ENCODE peak calls at places on chromosomes 11 and 22, in six cellular contexts. D, Z, W, V, K and N are unnamed samples.

GRCh38 chr22:33807465-33807864 is 112.8 kb downstream of the LARGE1 start:
- DNase-seq in K (peak), W (no peak), D (no peak), V (no peak), Z (no peak), N (no peak)

GRCh38 chr11:31199403-31199802 is 170.1 kb downstream of the DCDC1 start:
- DNase-seq in Z (no peak), D (no peak), W (no peak), K (no peak), V (no peak), N (no peak)

GRCh38 chr11:66568124-66568916 is at the start of gene CTSF:
- DNase-seq in W (peak), V (no peak), D (peak), Z (no peak), K (peak), N (no peak)

GRCh38 chr11:110362916-110363574 is 66.6 kb upstream of the RDX start:
- DNase-seq in D (no peak), Z (no peak), K (peak), V (peak), W (peak), N (no peak)

GRCh38 chr11:35494966-35495365 is 30.4 kb downstream of the PAMR1 start:
- DNase-seq in D (no peak), Z (no peak), K (no peak), V (no peak), W (no peak), N (no peak)

GRCh38 chr22:37747090-37747714 is 50.4 kb downstream of the TRIOBP start:
- DNase-seq in Z (no peak), D (no peak), K (peak), V (peak), W (no peak), N (no peak)

GRCh38 chr11:19370100-19370861 is 129.5 kb upstream of the E2F8 start:
- DNase-seq in Z (no peak), V (no peak), K (peak), W (no peak), D (no peak), N (no peak)

GRCh38 chr22:33038131-33038772 is 19.9 kb downstream of the SYN3 start:
- DNase-seq in W (no peak), D (peak), Z (no peak), V (peak), K (peak), N (no peak)

GRCh38 chr22:19942886-19943664 is 1.5 kb upstream of the TXNRD2 start:
- DNase-seq in W (peak), Z (peak), V (peak), D (no peak), K (peak), N (no peak)
- H3K4me3 ChIP-seq in W (peak), Z (peak), V (no peak), D (peak), K (peak), N (peak)

DNA sequence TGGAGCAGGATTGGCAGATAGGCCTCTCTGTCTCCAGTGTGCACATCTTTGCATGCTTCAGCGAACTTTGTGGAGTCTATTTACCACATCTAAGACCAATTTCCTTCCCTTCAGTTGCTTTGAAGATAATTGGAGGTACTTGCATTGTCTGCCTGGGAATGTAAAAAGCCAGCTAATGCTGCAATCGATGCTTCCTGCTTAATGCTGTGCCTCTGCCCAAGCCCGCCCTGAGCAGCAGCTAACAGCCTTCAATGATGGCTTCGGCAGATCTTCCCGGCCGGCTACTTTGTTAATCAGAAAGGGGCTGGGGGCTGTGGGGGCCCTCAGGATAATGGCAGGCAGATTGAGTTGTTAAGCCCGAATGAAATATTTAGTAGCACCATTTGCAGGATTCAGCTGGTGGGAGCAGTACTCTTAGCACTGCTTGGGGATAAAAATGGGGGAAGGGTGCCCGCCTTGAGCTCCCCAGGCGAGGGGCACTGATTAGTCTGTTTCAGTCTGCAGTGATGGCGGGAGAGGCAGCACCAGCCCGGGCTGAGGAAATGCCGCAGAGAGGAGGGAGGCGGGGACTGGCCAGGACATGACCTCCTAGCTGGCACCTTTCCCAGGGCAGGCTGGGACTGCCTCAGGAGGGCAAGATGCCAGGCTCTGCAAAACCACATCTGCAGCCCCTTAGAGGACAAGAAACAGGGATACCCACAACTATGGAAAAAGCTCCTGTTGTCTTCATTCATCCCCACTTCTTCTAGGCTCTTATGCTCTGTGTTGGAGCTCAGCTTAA is 460.0 kb downstream of the BUD13 start:
- DNase-seq in W (peak), K (no peak), V (peak), D (peak), Z (no peak), N (peak)
- H3K4me3 ChIP-seq in W (no peak), K (no peak), V (no peak), D (no peak), Z (no peak), N (no peak)

GRCh38 chr11:4695442-4695841 is 2.2 kb downstream of the OR51E2 start:
- DNase-seq in V (no peak), W (no peak), Z (no peak), K (no peak), D (no peak), N (no peak)

GRCh38 chr11:4697583-4697982 is at the start of gene OR51E2:
- DNase-seq in W (no peak), K (peak), Z (no peak), D (no peak), V (peak), N (no peak)

GRCh38 chr11:4704054-4704789 is at the start of gene MMP26:
- DNase-seq in V (no peak), K (no peak), D (no peak), W (no peak), Z (no peak), N (no peak)

GRCh38 chr11:4700436-4700820 is 2.8 kb upstream of the OR51E2 start:
- DNase-seq in D (no peak), W (no peak), K (no peak), V (no peak), Z (no peak), N (no peak)

DNA sequence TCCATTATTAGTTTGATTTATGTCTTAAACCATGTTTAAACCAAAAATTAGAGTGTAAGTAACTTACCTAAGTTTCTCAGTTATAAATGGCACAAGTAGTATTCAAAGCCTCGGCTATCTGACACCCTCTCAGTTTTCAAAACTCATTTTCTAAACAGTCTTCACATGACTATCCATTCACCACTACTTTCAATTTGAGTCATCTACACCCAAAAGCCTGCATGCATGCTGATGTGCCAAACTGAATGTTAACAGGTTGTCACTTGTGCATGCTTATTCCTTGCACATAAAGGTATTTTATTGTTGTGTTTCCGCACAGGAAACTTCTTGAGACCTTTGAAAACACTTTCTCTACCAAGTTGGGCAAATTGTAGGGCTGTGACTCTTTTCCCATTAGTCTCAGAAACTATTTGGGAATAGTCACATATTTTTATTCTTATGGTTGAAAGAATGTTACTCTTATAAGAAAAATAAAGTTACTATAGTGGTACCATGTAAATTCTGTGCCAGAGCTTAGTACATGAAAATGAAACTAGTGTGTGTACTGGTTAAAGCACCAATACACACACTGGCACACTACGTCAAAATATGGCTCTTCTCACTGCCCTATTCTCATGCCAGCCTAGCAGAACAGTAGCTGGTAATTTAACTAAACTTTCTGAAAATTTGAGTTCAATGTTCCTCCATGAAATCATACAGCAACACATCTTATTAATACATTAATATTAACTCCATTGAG is 2.2 kb upstream of the OR51E2 start:
- DNase-seq in D (no peak), W (no peak), Z (no peak), V (no peak), K (no peak), N (no peak)
- H3K4me3 ChIP-seq in D (no peak), W (no peak), Z (no peak), V (no peak), K (no peak), N (no peak)

GRCh38 chr22:28799125-28799833 is 1.1 kb downstream of the XBP1 start:
- DNase-seq in Z (peak), D (no peak), K (peak), W (peak), V (peak), N (no peak)

GRCh38 chr22:28799834-28800307 is 498 bp downstream of the XBP1 start:
- DNase-seq in V (peak), K (peak), Z (peak), W (peak), D (peak), N (no peak)

GRCh38 chr22:28795932-28796856 is 4.2 kb downstream of the XBP1 start:
- DNase-seq in W (no peak), V (no peak), Z (no peak), K (no peak), D (no peak), N (no peak)

GRCh38 chr22:28800308-28801041 is at the start of gene XBP1:
- DNase-seq in K (peak), Z (peak), D (peak), W (peak), V (peak), N (peak)

DNA sequence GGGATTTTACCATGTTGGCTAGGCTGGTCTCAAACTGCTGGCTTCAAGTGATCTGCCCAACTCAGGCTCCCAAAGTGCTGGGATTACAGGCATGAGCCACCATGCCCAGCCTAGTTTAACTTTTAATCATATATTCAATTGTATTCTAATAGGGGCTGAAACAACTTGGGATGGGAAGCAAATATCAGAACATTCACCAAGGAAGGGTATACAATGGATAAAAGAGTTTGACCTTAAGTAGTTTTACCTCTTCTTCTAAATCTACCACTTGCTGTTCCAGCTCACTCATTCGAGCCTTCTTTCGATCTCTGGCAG is 1.6 kb downstream of the XBP1 start:
- DNase-seq in Z (no peak), D (no peak), K (peak), W (no peak), V (no peak), N (no peak)
- H3K4me3 ChIP-seq in Z (peak), D (peak), K (peak), W (peak), V (peak), N (peak)

DNA sequence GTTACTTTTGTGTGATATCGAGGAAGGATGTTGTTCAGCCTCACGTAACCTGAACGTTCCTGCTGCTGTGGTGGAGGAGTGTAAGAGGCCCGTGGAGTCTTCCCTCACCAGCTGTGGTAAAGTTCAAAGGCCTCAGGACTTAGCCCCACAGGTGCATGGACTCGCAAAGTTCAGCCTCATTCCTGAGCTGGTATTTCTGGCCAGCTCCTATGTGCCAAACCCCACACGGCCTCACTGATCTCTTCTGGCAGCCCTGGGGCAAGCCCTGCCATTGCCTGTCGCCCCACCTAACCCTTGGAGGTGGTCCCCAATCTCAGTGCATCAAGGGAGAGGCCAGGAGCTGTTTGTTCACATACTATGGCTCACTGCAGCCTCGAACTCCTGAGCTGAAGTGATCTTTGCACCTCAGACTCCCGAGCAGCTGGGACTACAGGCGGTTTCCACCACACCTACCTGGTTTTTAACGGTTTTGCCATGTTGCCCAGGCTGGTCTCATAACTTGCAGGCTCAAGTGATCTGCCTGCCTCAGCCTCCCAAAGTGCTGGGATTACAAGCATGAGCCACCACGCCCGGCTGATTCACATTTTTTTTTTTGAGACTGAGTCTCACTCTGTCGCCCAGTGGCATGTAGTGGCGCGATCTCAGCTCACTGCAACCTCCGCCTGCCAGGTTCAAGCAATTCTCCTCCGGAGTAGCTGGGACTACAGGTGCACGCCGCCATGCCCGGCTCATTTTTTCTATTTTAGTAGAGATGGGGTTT is 2.2 kb downstream of the PHRF1 start:
- DNase-seq in Z (peak), W (no peak), V (peak), D (no peak), K (no peak), N (peak)
- H3K4me3 ChIP-seq in Z (peak), W (peak), V (no peak), D (no peak), K (peak), N (peak)

GRCh38 chr11:132943325-132943736 is 589.0 kb downstream of the OPCML start:
- DNase-seq in W (no peak), D (no peak), Z (no peak), V (no peak), K (no peak), N (no peak)
- H3K4me3 ChIP-seq in W (peak), D (peak), Z (no peak), V (peak), K (peak), N (no peak)

GRCh38 chr22:39528681-39529486 is 3.7 kb downstream of the RPS19BP1 start:
- DNase-seq in Z (peak), W (peak), V (peak), K (peak), D (peak), N (peak)
- H3K4me3 ChIP-seq in Z (peak), W (peak), V (no peak), K (no peak), D (peak), N (peak)

DNA sequence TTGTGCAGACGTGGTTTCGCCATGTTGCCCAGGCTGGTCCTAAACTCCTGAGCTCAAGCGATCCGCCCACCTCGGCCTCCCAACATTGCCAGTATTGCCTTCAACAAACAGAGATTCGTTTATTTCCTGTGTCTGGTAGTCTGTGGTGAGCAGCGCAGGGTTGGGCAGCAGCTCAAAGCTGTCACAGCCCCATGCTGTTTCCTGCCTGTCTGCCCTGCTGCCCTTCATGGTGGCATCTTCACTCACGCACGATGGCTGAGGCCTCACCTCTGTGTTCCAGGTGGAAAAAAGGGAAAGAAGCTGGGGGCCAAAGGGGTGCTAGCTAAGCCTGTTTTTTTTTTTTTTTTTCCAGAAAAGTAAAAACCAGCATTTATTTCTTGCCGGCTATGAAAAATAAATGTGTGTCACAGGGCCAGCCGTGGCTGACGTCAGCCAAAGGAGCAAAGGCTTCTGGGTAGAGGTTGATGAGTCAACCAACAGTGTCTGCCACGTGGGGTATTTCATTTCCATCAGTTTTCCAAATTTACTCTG is 28.8 kb downstream of the TBC1D22A start:
- DNase-seq in V (no peak), K (peak), W (no peak), Z (no peak), D (no peak), N (peak)
- H3K4me3 ChIP-seq in V (no peak), K (peak), W (no peak), Z (no peak), D (peak), N (peak)

GRCh38 chr11:128500488-128500887 is 86.9 kb downstream of the ETS1 start:
- DNase-seq in W (no peak), V (no peak), K (peak), Z (no peak), D (no peak), N (no peak)

GRCh38 chr11:128502736-128503135 is 84.6 kb downstream of the ETS1 start:
- DNase-seq in K (peak), W (no peak), V (peak), D (no peak), Z (no peak), N (no peak)

GRCh38 chr11:128503231-128503991 is 83.9 kb downstream of the ETS1 start:
- DNase-seq in W (no peak), K (peak), D (no peak), V (peak), Z (no peak), N (no peak)

GRCh38 chr11:128501008-128501407 is 86.3 kb downstream of the ETS1 start:
- DNase-seq in K (no peak), D (no peak), V (no peak), W (no peak), Z (no peak), N (no peak)

GRCh38 chr11:128501576-128502549 is 85.5 kb downstream of the ETS1 start:
- DNase-seq in W (no peak), K (peak), Z (no peak), V (no peak), D (peak), N (no peak)
- H3K4me3 ChIP-seq in W (no peak), K (no peak), Z (no peak), V (no peak), D (no peak), N (no peak)